ENCODE peak calls at places on chromosomes 12 and 14, in seven cellular contexts. K is upper lobe of left lung, P is cardiac muscle cell, B is tibial artery, E is brain microvascular endothelial cell, H is uterus, Y is left lung. S is an unnamed sample.
A peak's percentile ranks its signal among the peaks of the same experiment; 100 is the strongest.

GRCh38 chr12:42327227-42327590 is 1.2 kb downstream of the PPHLN1 start:
- DNase-seq in K (no peak), P (no peak), B (no peak), E (no peak), H (no peak), Y (no peak), S (no peak)

GRCh38 chr12:128356547-128356946 is 89.6 kb downstream of the TMEM132C start:
- DNase-seq in K (no peak), P (no peak), B (no peak), E (no peak), H (no peak), Y (no peak), S (no peak)

GRCh38 chr12:92551853-92552397 is 150.9 kb upstream of the PLEKHG7 start:
- DNase-seq in K (no peak), P (no peak), B (no peak), E (peak; percentile 46), H (no peak), Y (no peak), S (no peak)

GRCh38 chr14:23513005-23513412 is 38.6 kb downstream of the ZFHX2 start:
- DNase-seq in K (no peak), P (no peak), B (no peak), E (no peak), H (no peak), Y (no peak), S (no peak)

GRCh38 chr12:79006306-79006705 is 141.7 kb downstream of the SYT1 start:
- DNase-seq in K (no peak), P (peak; percentile 12), B (no peak), E (peak; percentile 2), H (no peak), Y (no peak), S (no peak)

GRCh38 chr14:32033516-32033915 is 43.6 kb upstream of the ARHGAP5 start:
- DNase-seq in K (no peak), P (no peak), B (no peak), E (no peak), H (no peak), Y (no peak), S (no peak)

GRCh38 chr12:54945082-54945481 is 39.5 kb downstream of the TESPA1 start:
- DNase-seq in K (peak; percentile 73), P (no peak), B (no peak), E (no peak), H (no peak), Y (no peak), S (no peak)

GRCh38 chr14:24840204-24840893 is 206.4 kb upstream of the GZMB start:
- DNase-seq in K (no peak), P (no peak), B (no peak), E (no peak), H (no peak), Y (no peak), S (no peak)

GRCh38 chr12:24228980-24229730 is 279.7 kb upstream of the SOX5 start:
- DNase-seq in K (no peak), P (no peak), B (no peak), E (no peak), H (no peak), Y (peak; percentile 74), S (no peak)

GRCh38 chr12:25106818-25107217 is 88.1 kb downstream of the DNAI7 start:
- DNase-seq in K (no peak), P (no peak), B (no peak), E (no peak), H (no peak), Y (no peak), S (no peak)

GRCh38 chr14:77302926-77303325 is 17.8 kb downstream of the POMT2 start:
- DNase-seq in K (peak; percentile 34), P (peak; percentile 16), B (no peak), E (peak; percentile 67), H (no peak), Y (no peak), S (no peak)

GRCh38 chr14:21993837-21994236 is 320.2 kb upstream of the OR4E1 start:
- DNase-seq in K (no peak), P (no peak), B (no peak), E (no peak), H (no peak), Y (no peak), S (no peak)

GRCh38 chr14:21995332-21995731 is 321.7 kb upstream of the OR4E1 start:
- DNase-seq in K (no peak), P (no peak), B (no peak), E (no peak), H (no peak), Y (no peak), S (no peak)

GRCh38 chr14:21999400-21999799 is 325.8 kb upstream of the OR4E1 start:
- DNase-seq in K (no peak), P (no peak), B (no peak), E (no peak), H (no peak), Y (no peak), S (no peak)

GRCh38 chr14:21993070-21993469 is 319.5 kb upstream of the OR4E1 start:
- DNase-seq in K (no peak), P (no peak), B (no peak), E (no peak), H (no peak), Y (no peak), S (no peak)

GRCh38 chr14:21997300-21997699 is 323.7 kb upstream of the OR4E1 start:
- DNase-seq in K (no peak), P (peak; percentile 5), B (no peak), E (peak; percentile 20), H (no peak), Y (no peak), S (no peak)
- H3K27ac ChIP-seq in K (no peak overlapping the region), P (no peak overlapping the region), B (no peak overlapping the region), E (no peak overlapping the region), H (no peak overlapping the region), Y (no peak overlapping the region), S (no peak overlapping the region)

GRCh38 chr12:53064613-53065415 is 14.4 kb downstream of the SPRYD3 start:
- DNase-seq in K (no peak), P (peak; percentile 16), B (peak; percentile 43), E (no peak), H (peak; percentile 38), Y (no peak), S (peak; percentile 71)

GRCh38 chr12:53065470-53065869 is 13.7 kb downstream of the SPRYD3 start:
- DNase-seq in K (no peak), P (no peak), B (peak; percentile 37), E (no peak), H (peak; percentile 36), Y (no peak), S (peak; percentile 77)

GRCh38 chr12:53066594-53066978 is 12.6 kb downstream of the SPRYD3 start:
- DNase-seq in K (no peak), P (peak; percentile 2), B (peak; percentile 22), E (no peak), H (no peak), Y (no peak), S (no peak)

GRCh38 chr12:53067074-53067992 is 11.9 kb downstream of the SPRYD3 start:
- DNase-seq in K (no peak), P (peak; percentile 18), B (peak; percentile 26), E (no peak), H (peak; percentile 14), Y (no peak), S (no peak)

DNA sequence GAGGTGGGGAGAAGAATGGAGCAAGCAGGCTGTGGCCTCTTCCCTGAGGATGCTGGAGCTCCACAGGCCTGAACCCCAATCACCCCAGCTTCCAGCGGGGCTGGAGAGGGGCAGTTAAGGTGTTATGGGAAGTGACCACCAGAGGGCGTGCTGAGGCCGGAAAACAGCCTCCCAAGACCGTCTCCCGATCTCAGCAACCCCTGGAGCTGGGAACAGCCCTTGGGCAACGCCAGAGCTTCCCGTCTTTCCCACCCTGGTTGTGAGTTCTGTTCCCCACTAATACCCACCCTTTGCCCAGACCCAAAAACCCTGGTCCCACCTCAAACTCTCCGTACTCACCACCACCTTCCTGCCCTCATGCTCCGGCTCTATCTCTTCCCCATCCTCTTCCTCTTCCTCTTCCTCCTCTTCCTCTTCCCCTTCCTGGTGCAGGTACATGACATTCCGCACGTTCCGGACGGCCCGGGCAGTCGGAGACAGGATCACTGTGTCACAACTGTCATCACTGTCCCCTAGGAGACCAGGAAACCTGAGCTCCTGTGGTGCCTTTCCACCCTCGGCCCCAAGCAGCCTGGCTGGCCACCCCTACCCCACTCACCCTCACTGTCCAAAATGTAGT is 13.1 kb downstream of the SPRYD3 start:
- DNase-seq in K (peak; percentile 81), P (peak; percentile 89), B (peak; percentile 80), E (no peak), H (peak; percentile 89), Y (peak; percentile 88), S (peak; percentile 86)
- H3K27ac ChIP-seq in K (peak overlapping the region; percentile 74), P (no peak overlapping the region), B (peak overlapping the region; percentile 93), E (peak overlapping the region; percentile 78), H (peak overlapping the region; percentile 82), Y (peak overlapping the region; percentile 25), S (peak overlapping the region; percentile 80)

GRCh38 chr14:67680941-67681340 is 6.5 kb upstream of the VTI1B start:
- DNase-seq in K (peak; percentile 60), P (no peak), B (peak; percentile 23), E (no peak), H (no peak), Y (no peak), S (no peak)

GRCh38 chr14:67683821-67684220 is 9.4 kb upstream of the VTI1B start:
- DNase-seq in K (no peak), P (no peak), B (no peak), E (no peak), H (no peak), Y (no peak), S (no peak)

GRCh38 chr14:67674480-67675218 is at the start of gene VTI1B:
- DNase-seq in K (peak; percentile 73), P (peak; percentile 83), B (peak; percentile 68), E (peak; percentile 52), H (peak; percentile 60), Y (peak; percentile 94), S (peak; percentile 94)

GRCh38 chr14:67675219-67675582 is 769 bp upstream of the VTI1B start:
- DNase-seq in K (no peak), P (no peak), B (no peak), E (no peak), H (no peak), Y (no peak), S (no peak)

GRCh38 chr14:67680121-67680602 is 5.7 kb upstream of the VTI1B start:
- DNase-seq in K (no peak), P (peak; percentile 92), B (no peak), E (peak; percentile 92), H (no peak), Y (no peak), S (no peak)
- H3K27ac ChIP-seq in K (no peak overlapping the region), P (no peak overlapping the region), B (no peak overlapping the region), E (peak overlapping the region; percentile 70), H (no peak overlapping the region), Y (peak overlapping the region; percentile 24), S (no peak overlapping the region)

GRCh38 chr14:53409289-53409688 is 256.2 kb upstream of the DDHD1 start:
- DNase-seq in K (no peak), P (no peak), B (no peak), E (no peak), H (no peak), Y (no peak), S (no peak)
- H3K27ac ChIP-seq in K (no peak overlapping the region), P (no peak overlapping the region), B (no peak overlapping the region), E (no peak overlapping the region), H (no peak overlapping the region), Y (no peak overlapping the region), S (no peak overlapping the region)

S was measured in aorta.